ENCODE peak calls at places on chromosomes 3 and 15, in six cellular contexts. D, I, S, O, G and Y are unnamed samples.

GRCh38 chr3:176948123-176948522 is 249.2 kb downstream of the TBL1XR1 start:
- DNase-seq in D (no peak), I (no peak), S (no peak), O (no peak), G (no peak), Y (no peak)

GRCh38 chr3:36142746-36143145 is 237.6 kb upstream of the STAC start:
- DNase-seq in D (no peak), I (no peak), S (no peak), O (no peak), G (no peak), Y (no peak)

GRCh38 chr3:131705558-131706051 is 202.8 kb upstream of the MRPL3 start:
- DNase-seq in D (peak), I (no peak), S (no peak), O (no peak), G (no peak), Y (no peak)

GRCh38 chr15:66514586-66514985 is 9.5 kb downstream of the ZWILCH start:
- DNase-seq in D (no peak), I (no peak), S (no peak), O (no peak), G (no peak), Y (no peak)

GRCh38 chr15:55586808-55587207 is 1.3 kb downstream of the PYGO1 start:
- DNase-seq in D (no peak), I (no peak), S (no peak), O (no peak), G (no peak), Y (no peak)

GRCh38 chr3:171218069-171218468 is 191.5 kb upstream of the SLC2A2 start:
- DNase-seq in D (no peak), I (no peak), S (no peak), O (no peak), G (no peak), Y (no peak)

GRCh38 chr15:49145651-49146609 is 9.5 kb downstream of the COPS2 start:
- DNase-seq in D (peak), I (peak), S (peak), O (peak), G (no peak), Y (no peak)

GRCh38 chr3:141941093-141941492 is 64.7 kb downstream of the ATP1B3 start:
- DNase-seq in D (peak), I (no peak), S (no peak), O (no peak), G (no peak), Y (no peak)

GRCh38 chr3:159829056-159829995 is 159.3 kb upstream of the IL12A start:
- DNase-seq in D (no peak), I (no peak), S (peak), O (no peak), G (peak), Y (no peak)

GRCh38 chr3:89851974-89852621 is 744.7 kb downstream of the EPHA3 start:
- DNase-seq in D (peak), I (no peak), S (peak), O (peak), G (no peak), Y (peak)

GRCh38 chr3:139301654-139302053 is 42.2 kb upstream of the MRPS22 start:
- DNase-seq in D (no peak), I (no peak), S (no peak), O (no peak), G (no peak), Y (no peak)

GRCh38 chr15:28019594-28020320 is 79.4 kb downstream of the OCA2 start:
- DNase-seq in D (peak), I (no peak), S (no peak), O (no peak), G (no peak), Y (no peak)

GRCh38 chr3:28924744-28925360 is 356.0 kb upstream of the RBMS3 start:
- DNase-seq in D (peak), I (no peak), S (no peak), O (no peak), G (no peak), Y (no peak)

GRCh38 chr15:38547255-38547997 is 17.2 kb downstream of the RASGRP1 start:
- DNase-seq in D (no peak), I (no peak), S (no peak), O (no peak), G (no peak), Y (no peak)

GRCh38 chr3:35929158-35929557 is 289.8 kb downstream of the ARPP21 start:
- DNase-seq in D (peak), I (no peak), S (no peak), O (no peak), G (no peak), Y (no peak)

GRCh38 chr15:69713726-69714559 is 261.3 kb downstream of the RPLP1 start:
- DNase-seq in D (no peak), I (peak), S (no peak), O (no peak), G (no peak), Y (no peak)

GRCh38 chr3:127791221-127791913 is 30.9 kb downstream of the MGLL start:
- DNase-seq in D (peak), I (no peak), S (no peak), O (peak), G (no peak), Y (no peak)

GRCh38 chr3:62238431-62238830 is 134.9 kb downstream of the FEZF2 start:
- DNase-seq in D (no peak), I (no peak), S (no peak), O (no peak), G (no peak), Y (no peak)

DNA sequence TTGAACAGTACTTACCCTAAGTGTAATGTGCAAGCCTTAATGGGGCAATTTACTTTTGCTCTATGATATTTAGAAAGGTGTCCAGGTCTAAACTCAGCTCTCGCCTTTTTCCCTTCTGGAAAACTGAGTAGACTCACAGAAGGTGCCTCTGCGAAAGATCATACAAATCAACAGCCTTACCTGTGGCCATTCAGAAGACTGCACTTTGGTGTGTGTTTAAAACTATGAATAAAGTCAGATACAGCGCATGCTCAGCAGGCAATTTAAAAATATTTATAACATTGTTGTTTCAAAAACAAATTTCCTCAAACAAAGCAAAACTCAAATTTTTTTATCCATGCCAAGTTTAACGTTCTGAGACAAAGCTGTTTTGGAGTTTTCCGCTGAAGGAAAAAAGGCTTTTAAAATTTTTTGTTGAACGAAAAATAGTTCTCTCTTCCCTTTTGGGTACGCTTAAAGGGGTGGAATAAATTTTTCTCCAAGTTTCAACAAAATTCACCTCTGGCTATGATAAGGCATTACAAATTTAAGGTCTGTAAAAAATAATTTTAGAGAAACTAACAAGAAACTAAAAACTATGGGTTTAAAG is 156.3 kb downstream of the TIGIT start:
- DNase-seq in D (no peak), I (no peak), S (no peak), O (no peak), G (no peak), Y (no peak)
- H3K27ac ChIP-seq in D (no peak), I (no peak), S (no peak), O (no peak), G (peak), Y (no peak)

DNA sequence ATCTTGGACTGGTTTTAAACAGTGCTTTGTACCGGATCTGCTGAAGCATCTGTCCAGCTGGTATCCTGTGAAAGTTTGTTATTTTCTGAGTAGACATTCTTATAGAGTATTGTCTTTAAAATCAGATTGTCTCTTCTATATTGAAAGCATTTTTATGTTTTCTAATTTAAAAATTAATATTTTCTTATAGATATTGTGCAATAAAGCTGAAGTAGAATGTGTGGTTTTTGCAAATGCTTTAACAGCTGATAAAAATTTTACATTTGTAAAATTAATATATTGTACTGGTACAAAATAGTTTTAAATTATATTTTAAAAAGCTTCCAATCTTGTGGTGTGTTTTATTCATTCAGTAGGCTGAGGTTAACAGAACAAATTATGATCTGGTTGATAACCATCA is 31.9 kb downstream of the SGO1 start:
- DNase-seq in D (no peak), I (no peak), S (no peak), O (no peak), G (no peak), Y (no peak)
- H3K27ac ChIP-seq in D (no peak), I (no peak), S (no peak), O (no peak), G (no peak), Y (no peak)

DNA sequence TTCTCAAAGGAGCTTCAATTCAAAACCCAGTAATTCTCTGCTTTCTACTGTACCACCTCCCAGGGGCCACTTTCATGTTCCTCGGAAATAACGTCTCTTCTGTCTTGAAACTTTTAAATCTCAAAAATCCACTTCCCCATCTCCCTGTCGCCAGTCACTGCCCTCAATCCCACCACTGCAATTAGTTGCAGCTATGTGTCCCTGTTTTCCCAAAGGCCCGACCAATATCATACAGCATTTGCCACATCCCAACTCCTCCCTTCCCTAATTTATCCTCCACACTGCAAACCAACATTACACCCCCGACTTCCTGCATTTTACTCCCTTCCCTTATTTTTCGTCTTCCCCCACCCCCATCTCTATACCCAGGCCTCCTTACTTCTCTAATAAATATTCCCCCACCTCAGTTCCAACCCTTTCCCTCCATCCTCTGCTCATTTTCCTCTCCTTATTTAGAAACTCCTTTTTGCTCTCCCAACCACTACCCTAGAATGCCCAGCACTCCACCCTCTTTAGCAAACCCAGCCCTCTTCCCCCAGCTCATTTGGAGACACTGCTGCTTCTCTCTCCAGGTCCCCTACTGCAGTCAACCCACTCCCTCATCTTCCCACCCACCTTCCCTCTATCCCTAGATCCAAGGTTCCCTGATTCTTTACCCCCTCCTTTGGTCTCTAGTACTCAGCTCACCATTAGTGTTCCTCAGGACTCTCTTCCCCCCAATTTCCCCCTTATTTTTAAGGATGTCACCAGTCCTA is 1.1 kb downstream of the NPTN start:
- DNase-seq in D (peak), I (no peak), S (peak), O (peak), G (no peak), Y (no peak)
- H3K27ac ChIP-seq in D (peak), I (no peak), S (peak), O (peak), G (peak), Y (no peak)

GRCh38 chr15:25415707-25416106 is 23.1 kb downstream of the UBE3A start:
- DNase-seq in D (no peak), I (no peak), S (no peak), O (no peak), G (no peak), Y (no peak)

GRCh38 chr15:25418202-25418601 is 20.6 kb downstream of the UBE3A start:
- DNase-seq in D (no peak), I (no peak), S (no peak), O (no peak), G (no peak), Y (no peak)

GRCh38 chr15:25416693-25417092 is 22.1 kb downstream of the UBE3A start:
- DNase-seq in D (peak), I (no peak), S (no peak), O (no peak), G (no peak), Y (no peak)

GRCh38 chr15:25415217-25415616 is 23.6 kb downstream of the UBE3A start:
- DNase-seq in D (no peak), I (no peak), S (no peak), O (no peak), G (no peak), Y (no peak)

GRCh38 chr15:25417604-25418003 is 21.2 kb downstream of the UBE3A start:
- DNase-seq in D (no peak), I (no peak), S (no peak), O (no peak), G (no peak), Y (no peak)
- H3K27ac ChIP-seq in D (no peak), I (no peak), S (no peak), O (no peak), G (no peak), Y (no peak)

GRCh38 chr15:95684693-95685115 is 645.8 kb upstream of the NR2F2 start:
- DNase-seq in D (peak), I (no peak), S (no peak), O (no peak), G (no peak), Y (no peak)
- H3K27ac ChIP-seq in D (no peak), I (no peak), S (no peak), O (no peak), G (no peak), Y (no peak)

DNA sequence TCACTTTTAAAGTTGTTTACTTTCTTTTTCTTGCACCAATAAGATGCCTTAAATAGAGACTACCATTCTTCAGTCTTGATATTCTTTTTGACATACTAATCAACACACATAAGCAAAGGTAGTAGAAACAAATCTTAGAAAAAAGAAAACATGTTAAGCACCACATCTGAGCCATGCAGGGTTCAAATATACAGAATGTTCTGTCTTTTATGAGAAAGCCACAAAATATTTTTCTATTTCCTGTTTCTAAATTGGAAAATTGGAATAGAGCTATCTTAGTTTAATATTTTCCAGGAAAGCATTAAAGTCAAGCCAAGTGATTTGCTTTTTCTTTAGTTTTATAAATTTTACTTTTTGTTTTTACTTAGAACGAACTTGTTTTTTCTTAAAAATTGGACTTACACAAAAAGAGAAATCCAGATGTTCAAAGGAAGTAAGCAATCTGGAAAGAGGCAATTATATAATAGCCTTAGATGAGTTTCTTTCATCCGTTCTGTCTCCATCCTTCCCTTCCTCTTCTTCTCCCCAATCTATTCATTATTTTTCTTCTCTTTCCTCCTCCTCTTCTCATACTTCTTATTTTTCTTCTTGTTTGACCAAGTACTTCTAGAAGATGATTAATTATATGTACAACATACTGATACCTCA is 731.7 kb downstream of the SQOR start:
- DNase-seq in D (no peak), I (no peak), S (no peak), O (no peak), G (no peak), Y (no peak)
- H3K27ac ChIP-seq in D (no peak), I (no peak), S (no peak), O (no peak), G (peak), Y (no peak)

GRCh38 chr3:152350139-152350538 is 81.4 kb downstream of the MBNL1 start:
- DNase-seq in D (peak), I (no peak), S (no peak), O (no peak), G (no peak), Y (no peak)

GRCh38 chr3:152349397-152349796 is 80.7 kb downstream of the MBNL1 start:
- DNase-seq in D (no peak), I (no peak), S (no peak), O (no peak), G (no peak), Y (no peak)

GRCh38 chr3:152350764-152351163 is 82.0 kb downstream of the MBNL1 start:
- DNase-seq in D (no peak), I (no peak), S (no peak), O (no peak), G (no peak), Y (no peak)

GRCh38 chr3:152353578-152353977 is 84.8 kb downstream of the MBNL1 start:
- DNase-seq in D (no peak), I (no peak), S (no peak), O (no peak), G (no peak), Y (no peak)

DNA sequence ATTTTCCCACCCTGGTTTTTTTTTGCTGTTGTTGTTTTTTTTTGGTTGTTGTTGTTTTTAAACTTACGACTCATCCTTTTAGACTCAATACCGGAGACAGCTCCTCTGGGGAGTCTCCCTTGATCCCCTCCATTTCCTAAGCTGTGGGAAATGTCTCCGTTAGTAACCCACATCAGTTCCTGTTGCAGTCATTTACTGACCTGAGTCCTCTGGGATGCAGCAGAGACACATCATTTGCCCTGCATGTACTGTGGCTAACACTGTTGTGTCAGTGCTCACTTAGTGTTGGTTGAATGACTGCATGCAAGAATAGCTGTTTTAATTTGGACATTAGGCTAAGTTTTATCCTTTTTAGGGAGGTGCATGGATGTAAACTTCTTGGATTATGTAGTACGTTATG is 83.8 kb downstream of the MBNL1 start:
- DNase-seq in D (peak), I (no peak), S (no peak), O (no peak), G (no peak), Y (no peak)
- H3K27ac ChIP-seq in D (no peak), I (no peak), S (no peak), O (no peak), G (peak), Y (no peak)

DNA sequence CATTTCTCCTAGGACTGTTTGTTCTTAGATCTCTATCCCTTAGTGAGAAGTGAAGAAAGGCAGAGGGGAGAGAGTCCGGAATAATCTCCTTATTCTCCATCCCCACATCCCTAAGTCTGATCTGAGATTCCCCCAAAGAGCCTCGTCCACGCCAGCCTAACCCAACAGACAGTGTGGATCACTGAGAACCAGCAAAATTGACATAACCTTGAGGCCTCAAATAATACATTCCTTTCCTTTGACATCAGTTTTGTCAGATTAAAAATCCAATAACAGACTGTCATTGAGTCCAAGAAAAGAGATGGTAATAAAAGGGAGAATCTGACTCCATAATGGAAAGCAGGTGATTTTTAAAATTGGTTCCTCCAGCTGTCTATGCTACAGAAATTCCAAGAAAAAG is 7.7 kb upstream of the SIAH2 start:
- DNase-seq in D (no peak), I (no peak), S (no peak), O (no peak), G (no peak), Y (no peak)
- H3K27ac ChIP-seq in D (no peak), I (no peak), S (no peak), O (no peak), G (no peak), Y (no peak)

DNA sequence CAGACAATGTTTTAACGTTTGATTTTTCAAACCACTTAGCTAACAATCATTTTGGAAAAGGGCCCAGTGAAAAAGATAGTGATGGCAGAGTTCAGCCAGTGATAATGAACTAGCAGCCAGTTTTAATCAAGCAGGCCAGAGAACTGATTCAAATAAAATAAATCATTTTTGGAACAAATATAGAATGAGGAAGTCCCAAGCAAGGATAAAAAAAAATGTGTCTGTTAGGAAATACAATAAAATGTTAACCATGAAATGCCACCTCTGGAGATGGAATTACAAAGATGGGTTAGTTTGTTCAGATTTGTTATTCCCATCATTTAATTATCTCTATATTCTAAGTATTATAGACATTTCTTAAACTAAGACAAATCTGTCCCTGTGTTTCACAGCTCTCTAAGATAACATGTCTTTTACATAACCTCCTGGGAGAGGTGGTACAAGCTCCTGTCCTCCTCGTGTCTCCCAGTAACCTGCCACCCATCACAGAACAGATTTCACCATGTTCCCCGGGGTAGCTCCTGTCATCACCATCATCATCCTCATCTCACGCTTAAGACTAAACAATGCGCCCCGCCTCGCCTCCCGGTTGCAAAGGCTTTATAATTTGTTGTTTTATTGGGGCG is 1.0 kb downstream of the HERC1 start:
- DNase-seq in D (no peak), I (no peak), S (no peak), O (no peak), G (no peak), Y (no peak)
- H3K27ac ChIP-seq in D (no peak), I (peak), S (peak), O (no peak), G (peak), Y (no peak)

GRCh38 chr3:14950274-14950673 is 2.9 kb downstream of the NR2C2 start:
- DNase-seq in D (no peak), I (no peak), S (no peak), O (no peak), G (no peak), Y (no peak)
- H3K27ac ChIP-seq in D (no peak), I (no peak), S (no peak), O (no peak), G (no peak), Y (no peak)